ENCODE peak calls at places on chromosomes 11 and 22, in seven cellular contexts. One of them, this sample, is unnamed.

GRCh38 chr11:30919389-30920172 is 333.4 kb upstream of the MPPED2 start:
- DNase-seq in mucosa of descending colon: no peak
- DNase-seq in cardiac muscle cell: no peak
- DNase-seq in colonic mucosa: no peak
- DNase-seq in NT2/D1: no peak
- DNase-seq in neural progenitor cell: no peak
- DNase-seq in spleen: no peak
- DNase-seq in this sample: no peak

GRCh38 chr11:78940500-78941225 is 366.0 kb upstream of the NARS2 start:
- DNase-seq in mucosa of descending colon: no peak
- DNase-seq in cardiac muscle cell: peak
- DNase-seq in colonic mucosa: no peak
- DNase-seq in NT2/D1: peak
- DNase-seq in neural progenitor cell: peak
- DNase-seq in spleen: no peak
- DNase-seq in this sample: no peak

GRCh38 chr22:37529652-37530345 is 10.6 kb upstream of the CARD10 start:
- DNase-seq in mucosa of descending colon: peak
- DNase-seq in cardiac muscle cell: no peak
- DNase-seq in colonic mucosa: peak
- DNase-seq in NT2/D1: no peak
- DNase-seq in neural progenitor cell: no peak
- DNase-seq in spleen: no peak
- DNase-seq in this sample: no peak

GRCh38 chr22:19874307-19875060 is 19.8 kb upstream of the GNB1L start:
- DNase-seq in mucosa of descending colon: peak
- DNase-seq in cardiac muscle cell: peak
- DNase-seq in colonic mucosa: peak
- DNase-seq in NT2/D1: no peak
- DNase-seq in neural progenitor cell: peak
- DNase-seq in spleen: peak
- DNase-seq in this sample: no peak

GRCh38 chr11:133409799-133410198 is 122.5 kb downstream of the OPCML start:
- DNase-seq in mucosa of descending colon: no peak
- DNase-seq in cardiac muscle cell: peak
- DNase-seq in colonic mucosa: no peak
- DNase-seq in NT2/D1: no peak
- DNase-seq in neural progenitor cell: no peak
- DNase-seq in spleen: no peak
- DNase-seq in this sample: no peak

GRCh38 chr11:45853616-45854219 is 6.4 kb downstream of the CRY2 start:
- DNase-seq in mucosa of descending colon: no peak
- DNase-seq in cardiac muscle cell: peak
- DNase-seq in colonic mucosa: no peak
- DNase-seq in NT2/D1: no peak
- DNase-seq in neural progenitor cell: no peak
- DNase-seq in spleen: no peak
- DNase-seq in this sample: no peak

GRCh38 chr11:125141686-125142535 is 22.6 kb upstream of the PKNOX2 start:
- DNase-seq in mucosa of descending colon: no peak
- DNase-seq in cardiac muscle cell: peak
- DNase-seq in colonic mucosa: no peak
- DNase-seq in NT2/D1: peak
- DNase-seq in neural progenitor cell: peak
- DNase-seq in spleen: peak
- DNase-seq in this sample: peak

GRCh38 chr11:45025716-45026492 is 75.2 kb upstream of the TP53I11 start:
- DNase-seq in mucosa of descending colon: no peak
- DNase-seq in cardiac muscle cell: no peak
- DNase-seq in colonic mucosa: no peak
- DNase-seq in NT2/D1: no peak
- DNase-seq in neural progenitor cell: no peak
- DNase-seq in spleen: peak
- DNase-seq in this sample: no peak

GRCh38 chr11:109019342-109019936 is 354.6 kb downstream of the DDX10 start:
- DNase-seq in mucosa of descending colon: no peak
- DNase-seq in cardiac muscle cell: no peak
- DNase-seq in colonic mucosa: no peak
- DNase-seq in NT2/D1: no peak
- DNase-seq in neural progenitor cell: no peak
- DNase-seq in spleen: no peak
- DNase-seq in this sample: no peak

GRCh38 chr22:36860821-36861659 is at the start of gene NCF4:
- DNase-seq in mucosa of descending colon: peak
- DNase-seq in cardiac muscle cell: no peak
- DNase-seq in colonic mucosa: peak
- DNase-seq in NT2/D1: no peak
- DNase-seq in neural progenitor cell: no peak
- DNase-seq in spleen: peak
- DNase-seq in this sample: no peak

GRCh38 chr11:624705-625635 is at the start of gene CDHR5:
- DNase-seq in mucosa of descending colon: peak
- DNase-seq in cardiac muscle cell: no peak
- DNase-seq in colonic mucosa: peak
- DNase-seq in NT2/D1: no peak
- DNase-seq in neural progenitor cell: no peak
- DNase-seq in spleen: peak
- DNase-seq in this sample: no peak

GRCh38 chr22:24969588-24970301 is 17.2 kb downstream of the KIAA1671 start:
- DNase-seq in mucosa of descending colon: no peak
- DNase-seq in cardiac muscle cell: peak
- DNase-seq in colonic mucosa: peak
- DNase-seq in NT2/D1: no peak
- DNase-seq in neural progenitor cell: no peak
- DNase-seq in spleen: no peak
- DNase-seq in this sample: peak

GRCh38 chr22:37010174-37010573 is 9.1 kb downstream of the TST start:
- DNase-seq in mucosa of descending colon: no peak
- DNase-seq in cardiac muscle cell: no peak
- DNase-seq in colonic mucosa: no peak
- DNase-seq in NT2/D1: no peak
- DNase-seq in neural progenitor cell: no peak
- DNase-seq in spleen: no peak
- DNase-seq in this sample: no peak

GRCh38 chr11:122235615-122236014 is 119.6 kb upstream of the BLID start:
- DNase-seq in mucosa of descending colon: no peak
- DNase-seq in cardiac muscle cell: peak
- DNase-seq in colonic mucosa: no peak
- DNase-seq in NT2/D1: no peak
- DNase-seq in neural progenitor cell: no peak
- DNase-seq in spleen: no peak
- DNase-seq in this sample: peak

GRCh38 chr22:26445577-26446275 is 16.7 kb downstream of the ASPHD2 start:
- DNase-seq in mucosa of descending colon: no peak
- DNase-seq in cardiac muscle cell: no peak
- DNase-seq in colonic mucosa: no peak
- DNase-seq in NT2/D1: no peak
- DNase-seq in neural progenitor cell: no peak
- DNase-seq in spleen: no peak
- DNase-seq in this sample: no peak

GRCh38 chr11:113106507-113106906 is 145.3 kb downstream of the NCAM1 start:
- DNase-seq in mucosa of descending colon: no peak
- DNase-seq in cardiac muscle cell: no peak
- DNase-seq in colonic mucosa: no peak
- DNase-seq in NT2/D1: no peak
- DNase-seq in neural progenitor cell: no peak
- DNase-seq in spleen: no peak
- DNase-seq in this sample: peak

GRCh38 chr11:130209944-130210854 is 50.6 kb downstream of the ST14 start:
- DNase-seq in mucosa of descending colon: no peak
- DNase-seq in cardiac muscle cell: no peak
- DNase-seq in colonic mucosa: peak
- DNase-seq in NT2/D1: no peak
- DNase-seq in neural progenitor cell: no peak
- DNase-seq in spleen: no peak
- DNase-seq in this sample: no peak

GRCh38 chr11:129141748-129142475 is 50.2 kb downstream of the ARHGAP32 start:
- DNase-seq in mucosa of descending colon: no peak
- DNase-seq in cardiac muscle cell: no peak
- DNase-seq in colonic mucosa: no peak
- DNase-seq in NT2/D1: no peak
- DNase-seq in neural progenitor cell: no peak
- DNase-seq in spleen: no peak
- DNase-seq in this sample: no peak

DNA sequence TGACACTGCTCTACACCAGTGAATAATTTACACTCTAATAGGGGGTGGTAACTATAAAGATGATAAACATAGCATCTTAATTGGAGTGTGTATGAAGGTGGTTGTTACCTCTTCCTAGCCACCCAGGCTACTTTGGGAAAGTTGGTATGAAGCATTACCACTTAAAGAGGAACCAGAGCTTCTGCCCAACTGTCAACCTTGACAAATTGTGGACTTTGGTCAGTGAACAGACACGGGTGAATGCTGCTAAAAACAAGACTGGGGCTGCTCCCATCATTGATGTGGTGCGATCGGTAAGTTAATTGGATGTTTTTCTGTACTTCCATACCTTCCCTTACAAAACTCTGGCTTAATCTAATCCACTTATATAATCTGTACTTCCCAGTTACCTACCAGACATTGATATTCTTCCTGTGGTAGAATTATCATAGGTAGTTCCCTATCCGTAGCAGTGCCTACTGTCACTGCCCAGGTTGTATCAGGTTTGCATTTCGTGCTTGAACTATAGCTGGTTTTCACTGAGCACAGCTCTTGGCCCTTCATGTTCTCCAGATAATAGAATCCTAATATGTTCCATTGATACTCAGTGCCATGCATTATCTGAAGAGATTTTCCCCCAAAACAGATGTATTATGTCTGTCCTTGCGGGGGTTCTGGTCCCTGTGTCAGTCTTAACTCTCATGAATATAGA is 2.2 kb downstream of the RPL27A start:
- DNase-seq in mucosa of descending colon: no peak
- DNase-seq in cardiac muscle cell: no peak
- DNase-seq in colonic mucosa: no peak
- DNase-seq in NT2/D1: no peak
- DNase-seq in neural progenitor cell: no peak
- DNase-seq in spleen: no peak
- DNase-seq in this sample: no peak
- H3K4me3 ChIP-seq in mucosa of descending colon: no peak
- H3K4me3 ChIP-seq in cardiac muscle cell: no peak
- H3K4me3 ChIP-seq in colonic mucosa: peak
- H3K4me3 ChIP-seq in NT2/D1: peak
- H3K4me3 ChIP-seq in neural progenitor cell: peak
- H3K4me3 ChIP-seq in spleen: peak
- H3K4me3 ChIP-seq in this sample: peak

DNA sequence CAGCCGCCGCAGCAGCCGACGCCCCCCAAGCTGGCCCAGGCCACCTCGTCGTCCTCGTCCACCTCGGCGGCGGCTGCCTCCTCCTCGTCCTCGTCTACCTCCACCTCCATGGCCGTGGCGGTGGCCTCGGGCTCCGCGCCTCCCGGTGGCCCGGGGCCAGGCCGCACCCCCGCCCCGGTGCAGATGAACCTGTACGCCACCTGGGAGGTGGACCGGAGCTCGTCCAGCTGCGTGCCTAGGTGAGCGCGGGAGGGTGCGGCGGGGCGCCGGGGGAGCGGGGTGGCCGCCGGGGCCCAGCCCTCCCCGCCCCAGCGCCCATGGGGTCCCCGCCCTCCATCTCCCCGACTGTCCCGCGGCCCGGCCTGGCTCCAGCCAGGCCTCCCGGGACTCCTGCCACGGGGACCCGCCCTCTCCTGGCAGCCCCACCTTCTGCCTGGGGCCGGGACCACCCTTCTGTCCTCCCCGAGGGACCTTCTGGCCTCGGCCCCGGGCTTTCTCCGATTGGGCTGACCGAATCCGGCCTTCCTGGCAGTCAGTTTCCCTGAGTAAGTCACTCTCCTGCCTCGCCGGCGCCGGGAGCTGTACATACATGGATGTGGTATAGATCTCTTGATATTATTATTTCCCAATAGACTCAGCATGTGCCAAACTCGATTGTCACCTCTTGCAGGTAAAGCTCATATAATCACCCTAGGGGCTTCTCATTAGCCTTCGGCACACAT is 693 bp downstream of the PACS1 start:
- DNase-seq in mucosa of descending colon: peak
- DNase-seq in cardiac muscle cell: peak
- DNase-seq in colonic mucosa: peak
- DNase-seq in NT2/D1: no peak
- DNase-seq in neural progenitor cell: peak
- DNase-seq in spleen: peak
- DNase-seq in this sample: peak
- H3K4me3 ChIP-seq in mucosa of descending colon: peak
- H3K4me3 ChIP-seq in cardiac muscle cell: peak
- H3K4me3 ChIP-seq in colonic mucosa: peak
- H3K4me3 ChIP-seq in NT2/D1: peak
- H3K4me3 ChIP-seq in neural progenitor cell: peak
- H3K4me3 ChIP-seq in spleen: peak
- H3K4me3 ChIP-seq in this sample: peak

DNA sequence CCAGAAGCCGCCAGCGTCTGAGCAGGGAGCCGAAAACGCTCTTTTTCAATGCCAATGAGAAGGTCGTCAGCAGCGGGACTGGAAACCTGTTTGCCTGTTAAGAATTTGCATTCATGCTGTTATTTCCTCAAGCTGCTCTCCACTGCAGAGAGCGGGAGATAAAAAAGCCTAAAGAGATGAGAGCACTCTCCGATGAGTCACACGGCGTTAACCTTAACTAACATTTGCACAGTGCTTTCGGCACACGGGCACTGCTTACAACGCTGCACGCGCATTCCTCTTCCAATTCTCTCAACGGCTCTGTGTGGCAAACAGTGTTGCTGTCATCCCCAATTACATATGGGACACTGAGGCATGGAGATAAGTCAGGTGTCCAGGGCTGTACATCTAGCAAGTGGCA is 40.0 kb upstream of the RTL6 start:
- DNase-seq in mucosa of descending colon: no peak
- DNase-seq in cardiac muscle cell: no peak
- DNase-seq in colonic mucosa: no peak
- DNase-seq in NT2/D1: no peak
- DNase-seq in neural progenitor cell: no peak
- DNase-seq in spleen: no peak
- DNase-seq in this sample: peak
- H3K4me3 ChIP-seq in mucosa of descending colon: no peak
- H3K4me3 ChIP-seq in cardiac muscle cell: no peak
- H3K4me3 ChIP-seq in colonic mucosa: no peak
- H3K4me3 ChIP-seq in NT2/D1: no peak
- H3K4me3 ChIP-seq in neural progenitor cell: no peak
- H3K4me3 ChIP-seq in spleen: no peak
- H3K4me3 ChIP-seq in this sample: no peak

GRCh38 chr22:45974498-45974897 is 2.5 kb downstream of the WNT7B start:
- DNase-seq in mucosa of descending colon: no peak
- DNase-seq in cardiac muscle cell: no peak
- DNase-seq in colonic mucosa: no peak
- DNase-seq in NT2/D1: no peak
- DNase-seq in neural progenitor cell: no peak
- DNase-seq in spleen: no peak
- DNase-seq in this sample: no peak

GRCh38 chr22:45970709-45971388 is 6.1 kb downstream of the WNT7B start:
- DNase-seq in mucosa of descending colon: no peak
- DNase-seq in cardiac muscle cell: no peak
- DNase-seq in colonic mucosa: no peak
- DNase-seq in NT2/D1: no peak
- DNase-seq in neural progenitor cell: peak
- DNase-seq in spleen: no peak
- DNase-seq in this sample: no peak

GRCh38 chr22:45971389-45972028 is 5.5 kb downstream of the WNT7B start:
- DNase-seq in mucosa of descending colon: no peak
- DNase-seq in cardiac muscle cell: no peak
- DNase-seq in colonic mucosa: no peak
- DNase-seq in NT2/D1: no peak
- DNase-seq in neural progenitor cell: peak
- DNase-seq in spleen: no peak
- DNase-seq in this sample: no peak

GRCh38 chr22:45972868-45973212 is 4.1 kb downstream of the WNT7B start:
- DNase-seq in mucosa of descending colon: no peak
- DNase-seq in cardiac muscle cell: no peak
- DNase-seq in colonic mucosa: no peak
- DNase-seq in NT2/D1: no peak
- DNase-seq in neural progenitor cell: no peak
- DNase-seq in spleen: no peak
- DNase-seq in this sample: no peak

GRCh38 chr22:45972091-45972867 is 4.7 kb downstream of the WNT7B start:
- DNase-seq in mucosa of descending colon: no peak
- DNase-seq in cardiac muscle cell: peak
- DNase-seq in colonic mucosa: no peak
- DNase-seq in NT2/D1: no peak
- DNase-seq in neural progenitor cell: peak
- DNase-seq in spleen: no peak
- DNase-seq in this sample: no peak
- H3K4me3 ChIP-seq in mucosa of descending colon: no peak
- H3K4me3 ChIP-seq in cardiac muscle cell: peak
- H3K4me3 ChIP-seq in colonic mucosa: no peak
- H3K4me3 ChIP-seq in NT2/D1: peak
- H3K4me3 ChIP-seq in neural progenitor cell: peak
- H3K4me3 ChIP-seq in spleen: peak
- H3K4me3 ChIP-seq in this sample: no peak